ENCODE peak calls at places on chromosome 20, in four cellular contexts. One of them, this sample, is unnamed.

GRCh38 chr20:20740595-20740994 is 28.2 kb upstream of the RALGAPA2 start:
- DNase-seq in neural progenitor cell: no peak
- DNase-seq in GM23338: no peak
- DNase-seq in dorsolateral prefrontal cortex: no peak
- DNase-seq in this sample: no peak

GRCh38 chr20:10312111-10312510 is 93.5 kb downstream of the SNAP25 start:
- DNase-seq in GM23338: no peak
- DNase-seq in dorsolateral prefrontal cortex: no peak
- DNase-seq in neural progenitor cell: no peak
- DNase-seq in this sample: no peak

GRCh38 chr20:1857403-1857941 is 37.7 kb upstream of the SIRPA start:
- DNase-seq in dorsolateral prefrontal cortex: no peak
- DNase-seq in neural progenitor cell: no peak
- DNase-seq in GM23338: peak
- DNase-seq in this sample: no peak

GRCh38 chr20:20217626-20218025 is 150.3 kb upstream of the INSM1 start:
- DNase-seq in neural progenitor cell: peak
- DNase-seq in dorsolateral prefrontal cortex: no peak
- DNase-seq in GM23338: no peak
- DNase-seq in this sample: no peak

GRCh38 chr20:58366866-58367265 is 22.2 kb upstream of the VAPB start:
- DNase-seq in neural progenitor cell: no peak
- DNase-seq in dorsolateral prefrontal cortex: no peak
- DNase-seq in GM23338: no peak
- DNase-seq in this sample: no peak

GRCh38 chr20:23131766-23132165 is 45.6 kb upstream of the CD93 start:
- DNase-seq in neural progenitor cell: no peak
- DNase-seq in dorsolateral prefrontal cortex: no peak
- DNase-seq in GM23338: no peak
- DNase-seq in this sample: no peak

GRCh38 chr20:39886650-39887190 is 802.3 kb downstream of the MAFB start:
- DNase-seq in GM23338: no peak
- DNase-seq in dorsolateral prefrontal cortex: no peak
- DNase-seq in neural progenitor cell: no peak
- DNase-seq in this sample: no peak

GRCh38 chr20:19737025-19737424 is 21.0 kb upstream of the RIN2 start:
- DNase-seq in neural progenitor cell: no peak
- DNase-seq in GM23338: no peak
- DNase-seq in dorsolateral prefrontal cortex: no peak
- DNase-seq in this sample: no peak

GRCh38 chr20:58021481-58021880 is 207.0 kb downstream of the ANKRD60 start:
- DNase-seq in neural progenitor cell: no peak
- DNase-seq in dorsolateral prefrontal cortex: no peak
- DNase-seq in GM23338: peak
- DNase-seq in this sample: peak

GRCh38 chr20:36462440-36463211 is 78.7 kb upstream of the MYL9 start:
- DNase-seq in GM23338: peak
- DNase-seq in dorsolateral prefrontal cortex: no peak
- DNase-seq in neural progenitor cell: peak
- DNase-seq in this sample: peak

GRCh38 chr20:25750765-25751696 is 54.4 kb upstream of the ZNF337 start:
- DNase-seq in neural progenitor cell: peak
- DNase-seq in dorsolateral prefrontal cortex: no peak
- DNase-seq in GM23338: peak
- DNase-seq in this sample: peak

GRCh38 chr20:31566658-31567379 is 38.3 kb upstream of the ID1 start:
- DNase-seq in dorsolateral prefrontal cortex: no peak
- DNase-seq in GM23338: peak
- DNase-seq in neural progenitor cell: no peak
- DNase-seq in this sample: no peak

GRCh38 chr20:36043447-36043846 is 75.1 kb downstream of the CNBD2 start:
- DNase-seq in neural progenitor cell: no peak
- DNase-seq in dorsolateral prefrontal cortex: no peak
- DNase-seq in GM23338: no peak
- DNase-seq in this sample: no peak

GRCh38 chr20:50624351-50625016 is 66.9 kb downstream of the RIPOR3 start:
- DNase-seq in GM23338: no peak
- DNase-seq in neural progenitor cell: no peak
- DNase-seq in dorsolateral prefrontal cortex: no peak
- DNase-seq in this sample: no peak

GRCh38 chr20:33310327-33310899 is 27.4 kb downstream of the BPIFB1 start:
- DNase-seq in GM23338: no peak
- DNase-seq in dorsolateral prefrontal cortex: no peak
- DNase-seq in neural progenitor cell: no peak
- DNase-seq in this sample: no peak

GRCh38 chr20:15069355-15069754 is 731.9 kb upstream of the FLRT3 start:
- DNase-seq in GM23338: no peak
- DNase-seq in dorsolateral prefrontal cortex: no peak
- DNase-seq in neural progenitor cell: no peak
- DNase-seq in this sample: no peak

GRCh38 chr20:24573557-24573956 is 104.1 kb downstream of the SYNDIG1 start:
- DNase-seq in neural progenitor cell: no peak
- DNase-seq in dorsolateral prefrontal cortex: no peak
- DNase-seq in GM23338: no peak
- DNase-seq in this sample: no peak

GRCh38 chr20:4671015-4671414 is 50.7 kb upstream of the PRND start:
- DNase-seq in GM23338: peak
- DNase-seq in neural progenitor cell: no peak
- DNase-seq in dorsolateral prefrontal cortex: no peak
- DNase-seq in this sample: no peak

GRCh38 chr20:24917797-24918578 is 31.1 kb upstream of the CST7 start:
- DNase-seq in dorsolateral prefrontal cortex: peak
- DNase-seq in neural progenitor cell: peak
- DNase-seq in GM23338: peak
- DNase-seq in this sample: peak

GRCh38 chr20:32439132-32439829 is 81.2 kb downstream of the ASXL1 start:
- DNase-seq in dorsolateral prefrontal cortex: no peak
- DNase-seq in neural progenitor cell: no peak
- DNase-seq in GM23338: no peak
- DNase-seq in this sample: no peak

GRCh38 chr20:11675920-11676617 is 241.6 kb upstream of the BTBD3 start:
- DNase-seq in dorsolateral prefrontal cortex: no peak
- DNase-seq in GM23338: no peak
- DNase-seq in neural progenitor cell: peak
- DNase-seq in this sample: no peak

GRCh38 chr20:58855506-58856314 is 3.2 kb downstream of the GNAS start:
- DNase-seq in dorsolateral prefrontal cortex: no peak
- DNase-seq in neural progenitor cell: no peak
- DNase-seq in GM23338: no peak
- DNase-seq in this sample: no peak

GRCh38 chr20:21640556-21640955 is 64.9 kb upstream of the PAX1 start:
- DNase-seq in dorsolateral prefrontal cortex: no peak
- DNase-seq in neural progenitor cell: peak
- DNase-seq in GM23338: peak
- DNase-seq in this sample: no peak

GRCh38 chr20:18138266-18138582 is 561 bp downstream of the KAT14 start:
- DNase-seq in GM23338: peak
- DNase-seq in neural progenitor cell: no peak
- DNase-seq in dorsolateral prefrontal cortex: no peak
- DNase-seq in this sample: no peak

GRCh38 chr20:49890651-49891361 is 24.5 kb downstream of the SPATA2 start:
- DNase-seq in dorsolateral prefrontal cortex: no peak
- DNase-seq in GM23338: peak
- DNase-seq in neural progenitor cell: peak
- DNase-seq in this sample: no peak

GRCh38 chr20:23614163-23614562 is 8.4 kb upstream of the CST9 start:
- DNase-seq in neural progenitor cell: no peak
- DNase-seq in dorsolateral prefrontal cortex: no peak
- DNase-seq in GM23338: no peak
- DNase-seq in this sample: no peak

GRCh38 chr20:59942245-59942644 is 2.1 kb downstream of the FAM217B start:
- DNase-seq in GM23338: no peak
- DNase-seq in neural progenitor cell: no peak
- DNase-seq in dorsolateral prefrontal cortex: no peak
- DNase-seq in this sample: no peak

GRCh38 chr20:4609511-4609910 is 112.2 kb upstream of the PRND start:
- DNase-seq in neural progenitor cell: no peak
- DNase-seq in GM23338: no peak
- DNase-seq in dorsolateral prefrontal cortex: no peak
- DNase-seq in this sample: no peak

GRCh38 chr20:64242003-64242796 is 13.3 kb upstream of the PCMTD2 start:
- DNase-seq in neural progenitor cell: no peak
- DNase-seq in GM23338: no peak
- DNase-seq in dorsolateral prefrontal cortex: no peak
- DNase-seq in this sample: no peak

GRCh38 chr20:38430679-38431325 is 4.3 kb downstream of the SNHG17 start:
- DNase-seq in dorsolateral prefrontal cortex: no peak
- DNase-seq in neural progenitor cell: no peak
- DNase-seq in GM23338: no peak
- DNase-seq in this sample: no peak

GRCh38 chr20:43833511-43834395 is 80.9 kb upstream of the TOX2 start:
- DNase-seq in dorsolateral prefrontal cortex: no peak
- DNase-seq in GM23338: no peak
- DNase-seq in neural progenitor cell: no peak
- DNase-seq in this sample: no peak

GRCh38 chr20:37471741-37472235 is 49.3 kb upstream of the NNAT start:
- DNase-seq in GM23338: no peak
- DNase-seq in dorsolateral prefrontal cortex: no peak
- DNase-seq in neural progenitor cell: no peak
- DNase-seq in this sample: no peak

GRCh38 chr20:57199656-57200405 is 66.6 kb downstream of the BMP7 start:
- DNase-seq in dorsolateral prefrontal cortex: no peak
- DNase-seq in GM23338: no peak
- DNase-seq in neural progenitor cell: no peak
- DNase-seq in this sample: peak

GRCh38 chr20:19256085-19256484 is 43.6 kb downstream of the SLC24A3 start:
- DNase-seq in GM23338: no peak
- DNase-seq in neural progenitor cell: no peak
- DNase-seq in dorsolateral prefrontal cortex: no peak
- DNase-seq in this sample: no peak

GRCh38 chr20:41095110-41095969 is 42.0 kb upstream of the PLCG1 start:
- DNase-seq in neural progenitor cell: peak
- DNase-seq in GM23338: peak
- DNase-seq in dorsolateral prefrontal cortex: no peak
- DNase-seq in this sample: peak

GRCh38 chr20:326645-327031 is 1.3 kb downstream of the SOX12 start:
- DNase-seq in neural progenitor cell: peak
- DNase-seq in GM23338: no peak
- DNase-seq in dorsolateral prefrontal cortex: no peak
- DNase-seq in this sample: peak

GRCh38 chr20:24148372-24148771 is 159.8 kb upstream of the GGTLC1 start:
- DNase-seq in dorsolateral prefrontal cortex: no peak
- DNase-seq in neural progenitor cell: no peak
- DNase-seq in GM23338: no peak
- DNase-seq in this sample: no peak

GRCh38 chr20:50057409-50058053 is 55.4 kb downstream of the UBE2V1 start:
- DNase-seq in GM23338: no peak
- DNase-seq in neural progenitor cell: no peak
- DNase-seq in dorsolateral prefrontal cortex: no peak
- DNase-seq in this sample: no peak

GRCh38 chr20:34979366-34980153 is 23.9 kb downstream of the MYH7B start:
- DNase-seq in neural progenitor cell: peak
- DNase-seq in dorsolateral prefrontal cortex: no peak
- DNase-seq in GM23338: peak
- DNase-seq in this sample: peak
- H3K27ac ChIP-seq in neural progenitor cell: no peak
- H3K27ac ChIP-seq in dorsolateral prefrontal cortex: no peak
- H3K27ac ChIP-seq in GM23338: no peak
- H3K27ac ChIP-seq in this sample: peak

GRCh38 chr20:48891235-48892048 is 30.1 kb upstream of the ARFGEF2 start:
- DNase-seq in neural progenitor cell: no peak
- DNase-seq in GM23338: no peak
- DNase-seq in dorsolateral prefrontal cortex: no peak
- DNase-seq in this sample: no peak

GRCh38 chr20:48886811-48887210 is 34.7 kb upstream of the ARFGEF2 start:
- DNase-seq in GM23338: no peak
- DNase-seq in neural progenitor cell: no peak
- DNase-seq in dorsolateral prefrontal cortex: no peak
- DNase-seq in this sample: no peak

GRCh38 chr20:48892049-48892470 is 29.5 kb upstream of the ARFGEF2 start:
- DNase-seq in dorsolateral prefrontal cortex: no peak
- DNase-seq in neural progenitor cell: no peak
- DNase-seq in GM23338: no peak
- DNase-seq in this sample: no peak

GRCh38 chr20:48886189-48886588 is 35.3 kb upstream of the ARFGEF2 start:
- DNase-seq in GM23338: no peak
- DNase-seq in dorsolateral prefrontal cortex: no peak
- DNase-seq in neural progenitor cell: no peak
- DNase-seq in this sample: no peak

GRCh38 chr20:48889155-48889790 is 32.2 kb upstream of the ARFGEF2 start:
- DNase-seq in dorsolateral prefrontal cortex: no peak
- DNase-seq in GM23338: no peak
- DNase-seq in neural progenitor cell: no peak
- DNase-seq in this sample: no peak
- H3K4me3 ChIP-seq in dorsolateral prefrontal cortex: no peak
- H3K4me3 ChIP-seq in GM23338: no peak
- H3K4me3 ChIP-seq in neural progenitor cell: no peak
- H3K4me3 ChIP-seq in this sample: no peak

DNA sequence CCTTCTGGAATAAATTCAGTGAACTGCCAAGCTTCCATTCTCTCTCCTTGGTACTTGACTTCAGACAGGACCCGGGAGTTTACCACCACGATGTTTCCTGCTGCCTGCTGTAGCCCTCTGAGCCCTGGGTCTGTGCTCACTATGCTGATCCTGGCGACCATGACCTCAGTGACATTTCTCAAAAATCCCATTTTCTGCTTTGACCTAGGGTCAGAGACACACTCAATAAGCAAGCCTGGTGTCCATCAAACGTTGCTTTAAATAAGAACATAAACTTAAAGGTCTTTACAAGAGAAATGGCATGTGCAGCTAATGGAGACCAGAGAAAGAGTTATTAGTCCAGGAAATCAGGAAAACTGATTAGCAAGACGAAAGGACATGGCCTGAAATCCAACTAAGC is 509.7 kb upstream of the SULF2 start:
- DNase-seq in dorsolateral prefrontal cortex: no peak
- DNase-seq in neural progenitor cell: no peak
- DNase-seq in GM23338: no peak
- DNase-seq in this sample: no peak
- H3K27ac ChIP-seq in dorsolateral prefrontal cortex: no peak
- H3K27ac ChIP-seq in neural progenitor cell: peak
- H3K27ac ChIP-seq in GM23338: peak
- H3K27ac ChIP-seq in this sample: no peak

GRCh38 chr20:16527438-16527837 is 45.8 kb downstream of the KIF16B start:
- DNase-seq in dorsolateral prefrontal cortex: no peak
- DNase-seq in GM23338: no peak
- DNase-seq in neural progenitor cell: no peak
- DNase-seq in this sample: no peak
- H3K4me3 ChIP-seq in dorsolateral prefrontal cortex: no peak
- H3K4me3 ChIP-seq in GM23338: no peak
- H3K4me3 ChIP-seq in neural progenitor cell: no peak
- H3K4me3 ChIP-seq in this sample: no peak

GRCh38 chr20:53678315-53678989 is 84.8 kb upstream of the ZNF217 start:
- DNase-seq in dorsolateral prefrontal cortex: no peak
- DNase-seq in neural progenitor cell: no peak
- DNase-seq in GM23338: no peak
- DNase-seq in this sample: no peak

GRCh38 chr20:53681352-53682212 is 87.9 kb upstream of the ZNF217 start:
- DNase-seq in neural progenitor cell: no peak
- DNase-seq in dorsolateral prefrontal cortex: no peak
- DNase-seq in GM23338: no peak
- DNase-seq in this sample: no peak

GRCh38 chr20:53677447-53678314 is 84.0 kb upstream of the ZNF217 start:
- DNase-seq in dorsolateral prefrontal cortex: no peak
- DNase-seq in GM23338: peak
- DNase-seq in neural progenitor cell: peak
- DNase-seq in this sample: no peak

GRCh38 chr20:53678990-53679596 is 85.5 kb upstream of the ZNF217 start:
- DNase-seq in neural progenitor cell: no peak
- DNase-seq in dorsolateral prefrontal cortex: no peak
- DNase-seq in GM23338: no peak
- DNase-seq in this sample: no peak

GRCh38 chr20:53679597-53680309 is 86.1 kb upstream of the ZNF217 start:
- DNase-seq in neural progenitor cell: peak
- DNase-seq in GM23338: peak
- DNase-seq in dorsolateral prefrontal cortex: no peak
- DNase-seq in this sample: no peak
- H3K27ac ChIP-seq in neural progenitor cell: peak
- H3K27ac ChIP-seq in GM23338: no peak
- H3K27ac ChIP-seq in dorsolateral prefrontal cortex: peak
- H3K27ac ChIP-seq in this sample: no peak